ENCODE peak calls at places on chromosome 6, in five cellular contexts. G is mucosa of descending colon, V is stomach, A is kidney, X is PC-3. O is an unnamed sample.

GRCh38 chr6:2114100-2114499 is 131.3 kb downstream of the GMDS start:
- DNase-seq in V (no peak), A (no peak), X (no peak), G (no peak), O (no peak)

GRCh38 chr6:66731310-66731709 is 1024.3 kb upstream of the EYS start:
- DNase-seq in X (peak), V (no peak), A (no peak), G (no peak), O (no peak)

GRCh38 chr6:41878961-41879405 is 16.2 kb downstream of the USP49 start:
- DNase-seq in V (no peak), X (peak), A (no peak), G (no peak), O (peak)

GRCh38 chr6:98944598-98945011 is 3.1 kb downstream of the FBXL4 start:
- DNase-seq in X (peak), A (no peak), G (no peak), V (no peak), O (peak)

GRCh38 chr6:137736048-137736846 is 130.8 kb upstream of the TNFAIP3 start:
- DNase-seq in G (no peak), X (no peak), A (no peak), V (no peak), O (peak)

GRCh38 chr6:34106900-34107299 is 39.0 kb downstream of the GRM4 start:
- DNase-seq in A (no peak), V (no peak), X (no peak), G (no peak), O (no peak)

GRCh38 chr6:66662196-66662595 is 955.2 kb upstream of the EYS start:
- DNase-seq in A (no peak), G (no peak), V (no peak), X (peak), O (peak)

GRCh38 chr6:44257007-44257752 is at the start of gene SLC35B2:
- DNase-seq in G (peak), X (peak), A (peak), V (peak), O (peak)

GRCh38 chr6:166633732-166634535 is 6.9 kb upstream of the RPS6KA2 start:
- DNase-seq in V (no peak), X (peak), A (no peak), G (no peak), O (peak)

GRCh38 chr6:57267586-57268293 is 45.6 kb upstream of the RAB23 start:
- DNase-seq in V (peak), A (no peak), G (no peak), X (peak), O (peak)

GRCh38 chr6:3385660-3386151 is 71.1 kb downstream of the SLC22A23 start:
- DNase-seq in V (no peak), X (no peak), G (peak), A (no peak), O (peak)

GRCh38 chr6:145562771-145563615 is 172.3 kb downstream of the EPM2A start:
- DNase-seq in A (no peak), V (no peak), X (no peak), G (no peak), O (peak)

GRCh38 chr6:85065831-85066230 is 301.4 kb upstream of the TBX18 start:
- DNase-seq in A (no peak), V (no peak), X (no peak), G (no peak), O (peak)

GRCh38 chr6:144259988-144260387 is 25.1 kb upstream of the UTRN start:
- DNase-seq in X (peak), V (no peak), G (no peak), A (no peak), O (peak)

GRCh38 chr6:106334646-106335448 is 9.3 kb upstream of the ATG5 start:
- DNase-seq in V (peak), A (peak), G (peak), X (peak), O (peak)
- TF ChIP-seq CTCF in V (peak), A (peak), G (peak), X (peak), O (peak)

DNA sequence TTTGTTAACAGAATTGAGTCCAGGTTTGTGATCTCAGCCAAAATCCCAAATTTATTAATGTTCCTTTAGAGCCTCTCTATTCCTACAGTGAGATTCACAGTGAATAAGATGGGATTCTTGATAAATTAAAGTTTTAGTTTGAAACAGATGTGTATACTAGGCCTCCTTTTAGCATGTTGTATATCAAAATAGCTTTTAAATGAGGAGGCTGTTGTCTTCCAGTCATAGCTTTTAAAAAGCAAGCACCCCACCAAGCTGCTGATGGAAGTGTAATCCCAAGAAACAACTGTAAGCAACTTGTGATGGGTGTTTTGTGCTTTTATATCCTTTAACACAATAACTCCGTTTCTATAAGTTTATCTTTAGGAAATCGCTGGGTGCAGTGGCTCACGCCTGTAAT is 7.0 kb downstream of the GTF2H5 start:
- DNase-seq in X (no peak), A (no peak), V (no peak), G (no peak), O (peak)
- H3K4me3 ChIP-seq in X (no peak), A (no peak), V (no peak), G (no peak), O (no peak)

GRCh38 chr6:113995632-113996031 is 24.7 kb upstream of the HDAC2 start:
- DNase-seq in A (no peak), V (no peak), G (peak), X (peak), O (peak)
- TF ChIP-seq CTCF in A (no peak), V (no peak), G (no peak), X (no peak), O (no peak)

DNA sequence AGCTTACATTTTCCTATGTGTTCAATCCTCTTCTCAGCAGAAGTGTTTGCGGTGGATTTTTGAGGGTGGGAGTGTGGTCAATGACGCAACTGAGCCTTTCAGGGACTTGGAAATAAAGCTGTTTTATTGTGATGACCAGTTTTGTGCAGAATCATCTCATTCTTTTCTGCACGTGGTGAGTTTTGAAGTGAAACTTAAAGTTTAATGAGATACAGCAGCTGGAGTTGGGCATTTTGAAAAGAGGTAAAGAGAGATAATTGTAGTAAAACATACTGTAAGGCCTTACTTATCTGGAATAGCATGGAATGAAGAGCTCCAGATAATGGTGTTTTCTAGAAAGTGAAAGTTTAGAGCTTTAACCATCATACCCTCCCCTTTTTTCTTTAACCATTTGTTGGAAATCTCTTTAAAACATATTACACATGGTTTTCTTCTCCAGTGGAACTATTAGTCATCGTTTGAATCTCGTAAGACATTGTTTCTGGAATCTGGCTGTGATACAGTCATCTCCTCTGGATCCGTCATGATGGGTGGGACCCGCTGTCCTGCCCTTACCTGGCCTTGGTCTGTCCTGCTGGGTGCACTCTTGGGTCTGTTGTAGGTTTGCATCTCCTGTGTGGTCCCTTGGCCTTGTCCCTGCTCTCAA is 29.6 kb downstream of the UST start:
- DNase-seq in V (no peak), G (no peak), A (no peak), X (peak), O (peak)
- H3K4me3 ChIP-seq in V (no peak), G (no peak), A (no peak), X (peak), O (peak)

DNA sequence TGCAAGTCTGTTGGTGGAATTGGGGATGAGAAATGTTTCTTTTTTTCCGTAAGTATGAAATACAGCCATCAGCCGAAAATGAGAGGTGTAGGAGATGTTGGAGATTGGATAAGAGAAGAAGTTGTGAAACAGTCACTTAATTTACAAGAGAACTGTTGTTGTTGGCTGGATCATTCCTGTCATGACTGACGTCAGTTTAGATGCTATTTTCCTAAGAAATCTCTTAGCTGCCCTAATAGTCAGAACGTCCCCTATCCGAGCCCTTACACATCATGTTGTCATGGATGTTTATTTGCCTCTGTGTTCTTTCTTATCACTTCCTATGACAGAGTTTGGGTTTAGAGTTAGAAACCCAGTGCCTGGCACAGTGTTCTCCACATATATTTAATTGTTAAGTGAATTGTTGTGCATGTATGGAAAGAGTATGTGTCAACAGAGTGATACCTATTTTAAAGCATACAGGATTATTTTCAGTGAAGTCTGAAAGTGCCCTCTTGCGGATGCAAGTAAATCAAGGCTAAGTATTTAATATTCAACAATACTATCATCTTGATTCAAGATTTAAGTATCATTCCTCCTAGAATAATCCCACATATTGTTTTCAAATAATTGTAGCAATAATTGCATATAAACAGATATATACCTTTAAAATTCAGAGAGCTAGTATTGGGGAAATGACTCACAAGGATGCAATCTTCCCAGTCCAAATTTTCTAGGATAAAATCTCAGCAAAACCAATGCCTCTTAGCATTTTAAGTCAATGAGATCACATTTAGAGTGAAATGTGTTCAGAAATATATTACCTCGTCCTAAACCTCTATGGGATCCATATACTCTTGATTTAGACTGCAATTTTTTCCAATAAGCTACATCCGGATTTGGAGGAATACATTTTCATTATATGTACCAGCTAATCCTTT is 309.9 kb upstream of the NOX3 start:
- DNase-seq in V (no peak), X (peak), G (no peak), A (no peak), O (peak)
- TF ChIP-seq CTCF in V (no peak), X (peak), G (no peak), A (no peak), O (no peak)

GRCh38 chr6:11404845-11405244 is 132.7 kb upstream of the TMEM170B start:
- DNase-seq in G (no peak), A (no peak), V (no peak), X (no peak), O (no peak)
- H3K4me3 ChIP-seq in G (no peak), A (no peak), V (no peak), X (no peak), O (no peak)

DNA sequence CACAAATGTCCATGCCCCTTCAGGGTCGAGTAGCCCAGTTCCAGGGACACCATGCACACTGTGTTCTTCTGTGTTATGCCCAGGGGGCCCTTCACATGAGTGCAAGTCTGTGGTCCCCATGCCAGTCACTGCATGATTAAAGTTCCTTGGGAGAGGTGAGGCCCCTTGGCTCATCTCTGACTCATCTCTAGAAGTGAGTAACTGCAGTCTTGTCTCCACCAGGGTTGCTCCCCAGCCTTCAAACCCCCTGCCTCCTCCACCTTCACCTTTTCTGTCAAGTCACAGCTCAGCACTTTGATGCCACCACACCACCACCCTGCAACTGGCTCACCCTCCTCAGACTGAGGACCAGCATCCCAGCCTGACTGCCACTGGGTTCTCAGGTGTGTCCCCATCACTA is 161.7 kb downstream of the UNC5CL start:
- DNase-seq in A (no peak), G (no peak), X (peak), V (no peak), O (peak)
- TF ChIP-seq CTCF in A (no peak), G (no peak), X (no peak), V (no peak), O (no peak)

DNA sequence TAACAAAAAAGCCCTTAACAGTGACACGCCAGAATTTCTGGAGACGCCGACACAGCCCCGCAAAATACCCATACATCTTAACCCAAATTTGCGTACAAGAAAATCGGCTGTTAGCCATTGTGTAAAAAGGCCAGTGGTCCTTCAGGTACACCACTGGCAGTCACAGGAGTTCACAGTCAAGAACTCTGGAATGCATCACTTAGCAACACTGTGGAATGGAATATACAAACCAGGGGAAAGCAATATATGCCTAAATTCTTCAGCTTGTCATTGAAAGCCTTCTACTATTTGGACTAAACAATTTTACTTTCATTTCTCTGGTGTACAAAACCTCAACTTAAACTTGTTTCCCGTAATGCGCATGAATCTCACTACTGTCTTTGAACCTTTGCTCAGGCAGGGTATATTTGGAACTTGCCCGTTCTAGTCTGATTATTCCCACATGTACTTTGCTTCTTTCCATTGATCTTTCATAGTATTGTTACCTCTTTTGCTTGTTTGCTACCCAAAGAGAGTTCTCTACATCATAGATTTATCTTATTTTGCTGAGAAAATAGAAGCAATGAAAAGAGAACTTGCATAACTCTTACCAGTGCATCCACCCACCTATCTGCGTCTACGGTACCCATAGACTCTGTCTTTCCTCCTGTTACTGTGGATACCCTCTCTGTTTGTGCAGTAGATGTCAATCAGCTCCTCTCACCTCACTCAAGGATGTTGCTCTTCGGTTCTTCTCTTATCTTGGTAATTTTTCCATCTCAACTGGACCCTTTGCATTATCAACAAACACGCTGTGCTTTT is at the start of gene ARMH2:
- DNase-seq in X (no peak), V (no peak), A (no peak), G (no peak), O (no peak)
- H3K4me3 ChIP-seq in X (no peak), V (no peak), A (no peak), G (no peak), O (no peak)

DNA sequence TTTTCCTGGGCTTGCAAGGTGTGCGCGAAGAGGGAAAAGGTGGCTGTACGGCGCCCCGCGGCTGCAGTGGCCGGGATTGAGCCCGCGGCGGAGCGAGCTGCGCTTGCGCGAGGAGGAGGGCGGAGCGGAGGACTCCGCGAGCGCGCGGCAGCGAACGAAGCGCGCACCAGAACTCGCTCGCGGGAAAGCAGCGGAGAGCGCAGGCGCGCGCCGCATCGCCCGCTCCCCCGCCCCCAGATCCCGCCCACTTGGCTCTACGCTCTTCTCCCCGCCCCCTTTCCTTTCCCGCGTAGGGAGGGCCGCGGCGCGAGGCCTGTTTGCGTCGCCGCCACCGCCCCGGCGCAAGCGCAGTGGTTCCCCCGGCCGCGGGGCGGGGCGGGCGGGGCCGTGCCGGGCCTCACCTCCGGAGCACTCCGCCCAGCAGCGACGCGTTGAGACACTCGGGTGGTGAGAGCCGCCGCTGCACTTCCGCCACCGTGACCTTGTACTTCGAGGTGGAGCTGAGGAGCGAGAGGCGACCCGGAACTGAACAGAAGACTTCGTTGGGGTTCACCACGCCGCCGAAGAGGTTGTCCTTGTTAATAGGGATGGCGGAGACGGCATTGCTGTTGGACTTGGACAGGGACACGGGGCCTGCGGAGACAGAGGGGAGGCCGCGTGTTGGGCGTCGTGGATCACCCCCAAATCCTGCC is 10.6 kb downstream of the TFAP2A start:
- DNase-seq in X (peak), V (peak), G (peak), A (peak), O (peak)
- TF ChIP-seq CTCF in X (peak), V (peak), G (no peak), A (peak), O (no peak)

DNA sequence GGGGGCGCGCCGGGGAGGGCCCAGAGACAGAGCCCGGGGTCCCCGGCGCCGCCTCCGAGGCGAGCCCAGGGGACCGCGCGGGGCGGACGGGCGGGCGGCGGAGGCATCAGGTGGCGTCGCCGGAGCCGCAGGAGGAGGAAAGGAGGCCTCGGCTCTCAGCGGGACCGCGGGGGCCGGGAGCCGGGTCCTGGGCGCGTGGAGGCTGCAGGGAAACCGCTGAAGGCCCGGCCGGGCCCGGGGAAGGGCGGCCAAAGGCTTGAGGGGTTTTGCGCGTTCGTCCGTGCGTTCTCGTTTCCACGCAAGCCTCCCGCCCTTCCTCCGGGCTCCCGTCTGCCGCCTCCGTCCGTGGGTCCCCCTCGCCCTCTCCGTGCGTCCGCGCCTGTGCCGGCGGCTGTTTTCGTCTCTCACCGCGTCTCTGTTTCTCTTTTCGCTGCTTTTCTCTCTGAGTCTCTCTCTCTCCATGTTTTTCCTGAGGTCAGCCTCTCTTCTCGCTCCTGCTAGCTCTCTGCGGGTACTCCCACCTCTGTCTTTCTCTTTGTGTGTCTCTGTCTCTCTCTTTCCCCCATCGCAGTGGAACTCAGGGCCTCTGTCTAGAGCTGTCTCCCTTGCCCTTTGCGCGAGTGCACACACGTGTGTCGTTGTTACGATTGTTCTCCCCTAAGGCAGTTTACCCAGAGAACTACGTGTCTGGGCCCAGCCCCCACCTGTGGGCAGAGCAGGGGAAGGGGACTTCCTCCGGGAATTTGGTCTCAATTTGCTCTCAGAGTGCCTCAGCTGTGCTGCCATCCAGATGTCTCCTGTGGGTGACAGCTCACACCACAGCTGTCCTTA is 2.1 kb downstream of the IRF4 start:
- DNase-seq in G (no peak), V (no peak), X (no peak), A (peak), O (no peak)
- H3K4me3 ChIP-seq in G (no peak), V (peak), X (no peak), A (no peak), O (no peak)